ENCODE peak calls at places on chromosomes 6 and 20, in five cellular contexts. Z, F, R, L and B are unnamed samples.
A peak's percentile ranks its signal among the peaks of the same experiment; 100 is the strongest.

GRCh38 chr20:1764136-1765033 is 106.8 kb upstream of the SIRPG start:
- DNase-seq in F (peak; percentile 29), R (peak; percentile 68), Z (peak; percentile 76), L (peak; percentile 51), B (peak; percentile 92)

GRCh38 chr20:6169251-6169650 is 46.4 kb upstream of the FERMT1 start:
- DNase-seq in L (no peak), R (no peak), F (no peak), Z (no peak), B (no peak)

GRCh38 chr6:98871057-98871456 is 36.7 kb downstream of the POU3F2 start:
- DNase-seq in R (no peak), F (no peak), Z (peak; percentile 66), L (no peak), B (no peak)

GRCh38 chr20:18287546-18287914 is 797 bp upstream of the ZNF133 start:
- DNase-seq in R (no peak), Z (no peak), F (no peak), L (no peak), B (peak; percentile 41)

GRCh38 chr6:106446287-106446885 is 85.9 kb downstream of the CRYBG1 start:
- DNase-seq in Z (peak; percentile 26), L (no peak), R (no peak), F (no peak), B (no peak)

GRCh38 chr20:51258582-51259175 is 235.8 kb upstream of the KCNG1 start:
- DNase-seq in F (no peak), R (no peak), L (no peak), Z (no peak), B (no peak)

GRCh38 chr20:46200582-46201570 is 82.8 kb downstream of the CD40 start:
- DNase-seq in F (no peak), L (no peak), Z (no peak), R (no peak), B (peak; percentile 84)

GRCh38 chr20:39835040-39835842 is 853.8 kb downstream of the MAFB start:
- DNase-seq in R (no peak), Z (no peak), L (no peak), F (no peak), B (peak; percentile 29)

GRCh38 chr6:2467929-2468600 is 222.7 kb upstream of the GMDS start:
- DNase-seq in R (no peak), L (no peak), F (no peak), Z (no peak), B (no peak)

GRCh38 chr6:162900503-162900902 is 172.7 kb downstream of the PACRG start:
- DNase-seq in L (no peak), R (no peak), Z (no peak), F (no peak), B (no peak)

GRCh38 chr6:89281779-89282246 is 33.3 kb downstream of the GABRR2 start:
- DNase-seq in F (no peak), Z (peak; percentile 47), R (no peak), L (peak; percentile 31), B (peak; percentile 50)

GRCh38 chr20:56807118-56807517 is 178.0 kb downstream of the TFAP2C start:
- DNase-seq in R (no peak), L (no peak), Z (no peak), F (no peak), B (no peak)

GRCh38 chr6:76633259-76633658 is 560.8 kb upstream of the IMPG1 start:
- DNase-seq in R (no peak), Z (no peak), L (no peak), F (no peak), B (no peak)

GRCh38 chr6:111533087-111533784 is 50.2 kb upstream of the REV3L start:
- DNase-seq in Z (no peak), F (no peak), R (no peak), L (peak; percentile 8), B (peak; percentile 22)

GRCh38 chr6:142878407-142878806 is 66.6 kb downstream of the HIVEP2 start:
- DNase-seq in F (no peak), L (no peak), Z (no peak), R (no peak), B (no peak)

GRCh38 chr6:136684483-136684882 is 107.8 kb downstream of the MAP3K5 start:
- DNase-seq in L (no peak), R (no peak), F (no peak), Z (no peak), B (no peak)